ENCODE peak calls at places on chromosomes 11 and 22, in five cellular contexts. H is cardiac fibroblast, R is mucosa of descending colon, S is AG04449, E is left ventricle myocardium inferior. M is an unnamed sample.

GRCh38 chr11:74822187-74822586 is 73.5 kb downstream of the RNF169 start:
- DNase-seq in S (peak; percentile 58), E (no peak), R (peak; percentile 9), H (peak; percentile 79), M (peak; percentile 25)

GRCh38 chr11:125398994-125399638 is 96.9 kb downstream of the FEZ1 start:
- DNase-seq in R (no peak), S (no peak), H (no peak), E (no peak), M (no peak)

GRCh38 chr11:102647430-102647829 is 22.3 kb upstream of the MMP20 start:
- DNase-seq in E (no peak), H (no peak), S (no peak), R (no peak), M (no peak)

GRCh38 chr11:82676483-82677094 is 57.1 kb downstream of the FAM181B start:
- DNase-seq in E (no peak), S (no peak), H (no peak), R (no peak), M (no peak)

GRCh38 chr22:20137671-20138416 is 6.2 kb downstream of the ZDHHC8 start:
- DNase-seq in E (peak; percentile 60), H (no peak), R (no peak), S (no peak), M (no peak)

GRCh38 chr11:36376315-36376887 is 80.3 kb downstream of the PRR5L start:
- DNase-seq in E (peak; percentile 26), R (peak; percentile 76), S (no peak), H (peak; percentile 50), M (no peak)

GRCh38 chr22:27576815-27577564 is 224.6 kb downstream of the MN1 start:
- DNase-seq in S (no peak), H (peak; percentile 96), E (peak; percentile 59), R (no peak), M (peak; percentile 80)

GRCh38 chr22:48944756-48945620 is 882.7 kb downstream of the BRD1 start:
- DNase-seq in S (no peak), H (no peak), E (no peak), R (no peak), M (no peak)

GRCh38 chr11:119116601-119117000 is 4.8 kb upstream of the HINFP start:
- DNase-seq in R (no peak), S (no peak), E (no peak), H (no peak), M (no peak)

GRCh38 chr11:75031771-75032549 is 43.2 kb downstream of the NEU3 start:
- DNase-seq in H (peak; percentile 81), R (peak; percentile 88), S (no peak), E (peak; percentile 70), M (peak; percentile 20)

GRCh38 chr22:20758688-20759087 is 15.2 kb upstream of the SERPIND1 start:
- DNase-seq in R (no peak), H (no peak), S (no peak), E (no peak), M (no peak)

GRCh38 chr22:29700949-29701927 is 18.6 kb upstream of the CABP7 start:
- DNase-seq in H (peak; percentile 18), S (no peak), E (no peak), R (peak; percentile 32), M (no peak)

GRCh38 chr11:122765487-122766131 is 72.7 kb upstream of the CRTAM start:
- DNase-seq in E (no peak), H (no peak), R (no peak), S (no peak), M (no peak)

GRCh38 chr22:36281726-36282077 is 28.8 kb downstream of the APOL1 start:
- DNase-seq in E (no peak), R (no peak), H (no peak), S (no peak), M (no peak)

GRCh38 chr11:93020248-93021088 is 51.0 kb downstream of the MTNR1B start:
- DNase-seq in E (no peak), S (no peak), H (peak; percentile 86), R (no peak), M (peak; percentile 82)

GRCh38 chr11:84193706-84194105 is 907.5 kb upstream of the CCDC90B start:
- DNase-seq in R (no peak), S (no peak), E (no peak), H (no peak), M (no peak)

GRCh38 chr22:45164217-45165123 is 745 bp downstream of the NUP50 start:
- DNase-seq in E (peak; percentile 24), R (peak; percentile 40), H (peak; percentile 32), S (no peak), M (no peak)

GRCh38 chr11:73379189-73379880 is 3.1 kb downstream of the RELT start:
- DNase-seq in H (no peak), E (no peak), S (no peak), R (peak; percentile 57), M (no peak)

GRCh38 chr11:132126973-132127900 is 756.8 kb downstream of the NTM start:
- DNase-seq in S (peak; percentile 68), R (peak; percentile 64), H (peak; percentile 94), E (peak; percentile 28), M (peak; percentile 67)

GRCh38 chr11:65262775-65263174 is 1.0 kb downstream of the POLA2 start:
- DNase-seq in R (no peak), H (no peak), E (no peak), S (no peak), M (no peak)

GRCh38 chr11:65496304-65497140 is 2.3 kb upstream of the MALAT1 start:
- DNase-seq in S (no peak), H (peak; percentile 77), R (no peak), E (no peak), M (no peak)

GRCh38 chr11:92556435-92556834 is 331.8 kb downstream of the FAT3 start:
- DNase-seq in E (no peak), R (peak; percentile 9), H (peak; percentile 8), S (no peak), M (no peak)

GRCh38 chr22:33650244-33650643 is 270.0 kb downstream of the LARGE1 start:
- DNase-seq in R (no peak), S (no peak), H (no peak), E (no peak), M (no peak)

DNA sequence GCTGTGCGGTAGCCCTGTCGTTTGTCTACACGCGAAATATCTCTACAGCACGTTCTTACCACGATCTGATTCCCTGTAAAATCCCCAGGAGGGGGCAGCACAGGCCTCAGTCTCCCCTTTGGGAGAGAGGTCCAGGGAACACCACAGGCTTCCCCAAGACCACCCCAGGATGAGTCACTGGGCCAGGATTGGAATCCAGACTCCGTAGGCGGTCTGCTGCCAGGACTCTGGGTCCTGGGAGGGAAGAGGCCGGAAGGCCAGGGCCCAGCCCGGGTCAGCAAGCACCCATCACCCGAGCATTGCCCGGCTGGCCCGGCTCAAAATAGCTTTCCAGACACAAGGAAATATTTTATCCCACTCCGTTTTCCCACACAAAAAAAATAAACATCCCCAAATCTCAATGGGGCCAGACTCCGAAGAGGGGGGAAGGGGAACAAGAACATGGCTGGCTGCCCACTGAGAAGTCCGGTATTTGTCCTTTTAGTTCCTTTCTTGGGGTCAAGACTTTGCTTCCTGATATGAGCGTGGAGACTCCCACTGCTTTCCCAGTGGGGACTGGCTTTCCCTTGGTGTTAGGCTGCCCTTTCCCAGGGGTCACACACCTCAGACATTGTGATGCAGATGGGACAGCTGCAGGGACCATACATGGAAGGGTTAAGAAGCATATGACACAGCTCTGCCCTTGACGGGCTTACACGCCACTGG is 91.3 kb downstream of the LRRC32 start:
- DNase-seq in E (peak; percentile 63), S (no peak), R (no peak), H (peak; percentile 87), M (no peak)
- H3K4me3 ChIP-seq in E (peak overlapping the region; percentile 18), S (no peak overlapping the region), R (no peak overlapping the region), H (no peak overlapping the region), M (no peak overlapping the region)

GRCh38 chr11:61971177-61972111 is 4.0 kb upstream of the FTH1 start:
- DNase-seq in H (peak; percentile 100), E (peak; percentile 98), S (peak; percentile 95), R (peak; percentile 94), M (peak; percentile 98)
- H3K4me3 ChIP-seq in H (peak overlapping the region; percentile 11), E (peak overlapping the region; percentile 38), S (no peak overlapping the region), R (no peak overlapping the region), M (no peak overlapping the region)

DNA sequence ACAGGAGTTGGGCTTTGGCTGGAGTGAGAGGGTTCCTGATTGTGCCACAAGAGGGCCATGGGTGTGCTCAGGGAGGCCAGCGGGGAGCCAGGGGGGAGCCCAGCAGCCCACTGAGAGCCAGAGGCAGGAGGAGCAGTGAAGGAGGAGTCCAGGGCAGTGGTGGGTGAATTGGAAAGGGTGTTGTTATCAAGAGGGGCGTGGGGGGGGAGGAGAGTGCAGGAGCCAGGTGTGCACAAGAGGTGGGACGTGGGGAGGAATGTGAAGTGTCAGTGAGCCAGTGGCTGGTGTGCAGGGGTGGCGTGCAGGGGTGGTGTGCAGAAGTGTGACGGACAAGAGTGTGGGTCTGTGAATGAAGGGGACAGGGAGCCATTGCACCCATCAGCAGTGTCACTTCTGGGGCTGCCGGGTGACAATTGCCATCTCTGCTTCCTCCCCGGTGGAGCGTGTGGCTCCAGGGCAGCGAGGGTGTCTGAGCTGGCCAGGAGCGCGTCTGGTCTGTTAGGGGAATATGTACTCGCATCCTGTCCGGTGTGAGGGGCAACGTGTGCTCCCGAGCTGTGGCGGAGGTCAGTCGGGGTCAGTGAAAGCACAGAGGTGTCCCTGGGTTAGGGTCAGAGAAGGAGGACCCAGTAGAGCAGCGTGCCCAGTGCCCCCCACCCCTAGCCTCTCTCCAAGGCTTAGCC is 1.7 kb downstream of the CLCF1 start:
- DNase-seq in R (peak; percentile 52), H (peak; percentile 69), S (no peak), E (no peak), M (no peak)
- H3K4me3 ChIP-seq in R (no peak overlapping the region), H (peak overlapping the region; percentile 69), S (peak overlapping the region; percentile 67), E (peak overlapping the region; percentile 82), M (peak overlapping the region; percentile 67)

DNA sequence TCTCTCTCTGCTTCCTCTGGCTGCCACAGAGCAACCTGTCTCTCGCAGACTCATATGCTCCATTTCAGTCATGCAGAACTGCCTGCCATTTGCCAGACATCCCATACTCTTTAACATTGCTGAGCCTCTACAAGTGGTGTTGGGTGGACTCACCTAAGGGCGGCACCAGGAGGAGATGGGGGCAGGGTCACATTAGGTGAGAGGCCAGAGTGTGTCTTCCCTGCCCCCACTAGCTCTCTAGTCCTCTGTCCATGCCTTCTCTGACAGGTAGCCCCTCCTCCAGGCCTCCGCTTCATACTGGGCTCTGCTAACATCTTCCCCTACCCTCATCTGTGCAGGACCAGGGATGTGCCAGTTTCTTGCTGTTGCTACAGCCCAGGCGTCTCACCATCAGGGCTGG is 366.3 kb downstream of the TENM4 start:
- DNase-seq in E (no peak), S (no peak), H (no peak), R (no peak), M (no peak)
- H3K4me3 ChIP-seq in E (no peak overlapping the region), S (no peak overlapping the region), H (no peak overlapping the region), R (no peak overlapping the region), M (no peak overlapping the region)

GRCh38 chr11:35344990-35345655 is 74.2 kb downstream of the SLC1A2 start:
- DNase-seq in E (no peak), H (no peak), R (peak; percentile 5), S (no peak), M (no peak)

GRCh38 chr11:35346472-35347136 is 72.8 kb downstream of the SLC1A2 start:
- DNase-seq in R (no peak), E (no peak), S (no peak), H (no peak), M (no peak)

GRCh38 chr11:35340715-35341114 is 78.6 kb downstream of the SLC1A2 start:
- DNase-seq in H (no peak), S (no peak), E (no peak), R (no peak), M (no peak)

GRCh38 chr11:35340101-35340500 is 79.3 kb downstream of the SLC1A2 start:
- DNase-seq in R (no peak), E (no peak), S (no peak), H (no peak), M (no peak)

GRCh38 chr11:35343033-35343598 is 76.2 kb downstream of the SLC1A2 start:
- DNase-seq in H (no peak), S (no peak), R (no peak), E (no peak), M (no peak)
- H3K4me3 ChIP-seq in H (no peak overlapping the region), S (no peak overlapping the region), R (no peak overlapping the region), E (no peak overlapping the region), M (no peak overlapping the region)

GRCh38 chr11:133950874-133951483 is 5.8 kb downstream of the IGSF9B start:
- DNase-seq in S (no peak), H (no peak), R (no peak), E (peak; percentile 70), M (no peak)
- H3K4me3 ChIP-seq in S (no peak overlapping the region), H (no peak overlapping the region), R (no peak overlapping the region), E (peak overlapping the region; percentile 73), M (peak overlapping the region; percentile 23)

M was measured in skeletal muscle cell.